ENCODE peak calls at places on chromosomes 3 and 15, in eight cellular contexts. L is prostate gland, G is neural progenitor cell, R is psoas muscle, F is neuronal stem cell, M is heart left ventricle, N is tibial artery, Z is adrenal gland. A is an unnamed sample. For H3K36me3 and H3K4me1, the result is how much of the 10 kb centered on the place peaks cover.

GRCh38 chr3:165446555-165446954 is 250.4 kb upstream of the SLITRK3 start:
- DNase-seq in N (no peak), Z (no peak), G (no peak), R (no peak), F (no peak), L (no peak), M (no peak), A (no peak)

GRCh38 chr3:196207833-196208607 is 3.2 kb downstream of the ZDHHC19 start:
- DNase-seq in M (peak), F (peak), Z (peak), G (peak), L (no peak), R (peak), N (no peak), A (no peak)

GRCh38 chr15:101615414-101615985 is 36.7 kb downstream of the TM2D3 start:
- DNase-seq in Z (peak), M (no peak), L (no peak), F (no peak), G (no peak), R (peak), N (no peak), A (peak)

GRCh38 chr3:122974764-122975162 is 52.8 kb downstream of the SEMA5B start:
- DNase-seq in N (no peak), M (no peak), R (no peak), Z (peak), G (no peak), L (no peak), F (no peak), A (no peak)

GRCh38 chr3:48898383-48899234 is at the start of gene SLC25A20:
- DNase-seq in R (peak), G (peak), M (peak), L (peak), N (peak), F (peak), Z (peak), A (peak)

GRCh38 chr3:31533169-31533870 is 595 bp downstream of the STT3B start:
- DNase-seq in G (peak), Z (peak), L (peak), M (peak), R (peak), F (peak), N (peak), A (no peak)

GRCh38 chr15:87858651-87859050 is 397.9 kb downstream of the NTRK3 start:
- DNase-seq in L (no peak), F (no peak), G (no peak), R (no peak), M (no peak), N (no peak), Z (no peak), A (no peak)

GRCh38 chr3:45607790-45608189 is 13.2 kb downstream of the LIMD1 start:
- DNase-seq in N (no peak), G (no peak), F (no peak), Z (no peak), M (no peak), L (no peak), R (no peak), A (no peak)

GRCh38 chr3:150255416-150255815 is 152.7 kb upstream of the TSC22D2 start:
- DNase-seq in M (peak), Z (peak), L (peak), F (no peak), N (peak), R (peak), G (no peak), A (peak)

GRCh38 chr3:22922317-22922716 is 280.8 kb upstream of the UBE2E2 start:
- DNase-seq in N (no peak), F (no peak), L (no peak), G (peak), M (no peak), R (no peak), Z (no peak), A (no peak)

GRCh38 chr15:92667291-92667904 is 11.8 kb upstream of the FAM174B start:
- DNase-seq in R (no peak), L (no peak), N (no peak), M (no peak), F (no peak), G (no peak), Z (no peak), A (no peak)

GRCh38 chr3:152909180-152909883 is 74.4 kb downstream of the P2RY1 start:
- DNase-seq in G (no peak), F (no peak), N (no peak), Z (peak), R (no peak), M (no peak), L (no peak), A (no peak)

GRCh38 chr3:55164876-55165275 is 237.0 kb upstream of the LRTM1 start:
- DNase-seq in R (no peak), F (no peak), N (no peak), M (no peak), Z (no peak), G (no peak), L (no peak), A (no peak)

GRCh38 chr3:59273976-59274375 is 224.2 kb upstream of the CFAP20DC start:
- DNase-seq in R (no peak), N (no peak), F (no peak), M (no peak), Z (no peak), G (no peak), L (no peak), A (no peak)

GRCh38 chr3:115876860-115877646 is 253.7 kb downstream of the GAP43 start:
- DNase-seq in G (no peak), R (no peak), F (no peak), L (peak), Z (no peak), M (no peak), N (no peak), A (no peak)

GRCh38 chr15:69561071-69561784 is 108.6 kb downstream of the RPLP1 start:
- DNase-seq in G (no peak), R (no peak), N (no peak), L (peak), M (no peak), Z (no peak), F (no peak), A (no peak)

GRCh38 chr3:37456270-37456708 is 281.9 kb upstream of the LRRFIP2 start:
- DNase-seq in G (no peak), M (peak), N (peak), Z (peak), R (peak), L (peak), F (no peak), A (peak)

GRCh38 chr3:22039156-22039555 is 288.1 kb upstream of the ZNF385D start:
- DNase-seq in G (no peak), F (no peak), Z (no peak), N (no peak), L (no peak), R (no peak), M (no peak), A (no peak)

GRCh38 chr3:45537960-45538640 is 56.5 kb upstream of the LIMD1 start:
- DNase-seq in G (no peak), F (no peak), R (no peak), N (peak), M (no peak), Z (peak), L (peak), A (no peak)

GRCh38 chr3:35640736-35641135 is 1.4 kb downstream of the ARPP21 start:
- DNase-seq in L (no peak), Z (no peak), G (no peak), R (no peak), N (no peak), F (no peak), M (no peak), A (no peak)

GRCh38 chr3:62319570-62320243 is 53.6 kb downstream of the FEZF2 start:
- DNase-seq in R (no peak), L (peak), F (no peak), G (no peak), Z (no peak), M (no peak), N (no peak), A (no peak)

GRCh38 chr3:52228751-52229291 is 3.4 kb upstream of the TLR9 start:
- DNase-seq in F (no peak), G (no peak), Z (no peak), M (no peak), L (no peak), N (no peak), R (peak), A (no peak)
- H3K36me3 ChIP-seq in F (under half), G (under half), Z (under half), M (under half), L (under half), N (half or more), R (half or more), A (under half)

GRCh38 chr3:119884161-119884557 is 102.3 kb downstream of the NR1I2 start:
- DNase-seq in G (no peak), R (no peak), Z (no peak), N (no peak), L (no peak), M (no peak), F (no peak), A (no peak)

GRCh38 chr3:119883461-119884160 is 101.7 kb downstream of the NR1I2 start:
- DNase-seq in F (no peak), N (no peak), L (no peak), R (no peak), G (no peak), M (no peak), Z (no peak), A (no peak)

GRCh38 chr3:119885746-119886530 is 104.0 kb downstream of the NR1I2 start:
- DNase-seq in L (no peak), N (no peak), G (no peak), Z (no peak), F (no peak), M (no peak), R (no peak), A (no peak)

DNA sequence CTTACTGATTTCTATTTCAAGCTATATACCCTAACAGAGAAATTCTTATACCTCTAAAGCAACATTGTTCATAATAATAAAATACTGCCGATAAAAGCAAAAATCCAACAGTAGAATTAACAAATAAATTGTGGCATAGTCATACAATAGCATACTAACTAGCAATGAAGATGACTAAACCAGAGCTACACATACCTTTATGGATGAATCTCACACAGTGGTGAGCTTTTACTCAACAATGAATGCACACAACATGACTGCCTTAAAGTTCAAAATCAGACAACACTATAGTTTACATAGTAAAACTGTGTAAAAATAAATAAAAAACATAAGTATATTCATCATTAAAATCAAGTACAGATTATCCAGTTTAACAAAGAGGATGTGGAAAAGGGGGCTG is 99.1 kb downstream of the NR1I2 start:
- DNase-seq in N (no peak), R (no peak), F (no peak), L (no peak), M (no peak), Z (no peak), G (no peak), A (no peak)
- H3K4me1 ChIP-seq in N (under half), R (under half), F (under half), L (under half), M (under half), Z (under half), G (under half), A (under half)

DNA sequence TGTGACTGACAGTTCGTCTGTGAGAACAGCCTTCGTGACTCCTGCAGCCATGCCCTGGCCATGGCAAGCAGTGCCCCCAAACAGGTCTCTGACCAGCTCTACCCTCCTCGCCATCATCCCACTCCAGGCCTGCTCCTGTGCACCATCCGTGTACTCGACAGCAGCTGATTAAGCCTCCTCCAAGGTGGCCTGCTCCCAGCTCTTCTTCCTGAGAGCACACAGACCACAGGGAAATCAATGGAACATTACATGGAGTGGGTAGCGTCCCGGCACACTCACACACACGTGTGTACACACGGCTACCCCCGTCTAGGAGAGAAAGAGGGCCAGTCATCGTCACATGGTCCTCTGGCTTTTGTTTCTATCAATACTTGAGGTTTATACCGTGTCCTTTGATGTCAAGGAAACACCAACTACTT is 21.1 kb downstream of the ANXA2 start:
- DNase-seq in N (no peak), Z (no peak), G (no peak), R (no peak), L (no peak), M (no peak), F (no peak), A (no peak)
- H3K36me3 ChIP-seq in N (under half), Z (under half), G (under half), R (half or more), L (under half), M (under half), F (under half), A (under half)

DNA sequence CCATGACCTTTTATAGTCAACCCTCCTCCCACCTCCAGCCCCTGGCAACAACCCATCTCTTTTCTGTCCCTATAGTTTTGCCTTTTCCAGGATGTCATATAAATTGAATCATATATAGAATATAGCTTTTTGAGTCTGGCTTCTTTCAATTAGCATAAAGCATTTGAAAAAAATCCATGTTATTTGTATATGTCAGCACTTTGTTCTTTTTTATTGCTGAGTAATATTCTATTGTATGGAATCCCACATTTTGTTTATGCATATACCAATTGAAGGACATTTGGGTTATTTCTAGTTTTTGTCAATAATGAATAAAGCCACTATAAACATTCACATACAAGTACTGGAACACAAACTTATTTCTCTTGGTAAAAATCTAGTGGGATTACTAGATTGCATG is 58.0 kb upstream of the SSR3 start:
- DNase-seq in R (no peak), M (no peak), Z (no peak), N (no peak), G (no peak), F (no peak), L (no peak), A (no peak)
- H3K4me1 ChIP-seq in R (under half), M (under half), Z (under half), N (under half), G (under half), F (under half), L (under half), A (under half)

DNA sequence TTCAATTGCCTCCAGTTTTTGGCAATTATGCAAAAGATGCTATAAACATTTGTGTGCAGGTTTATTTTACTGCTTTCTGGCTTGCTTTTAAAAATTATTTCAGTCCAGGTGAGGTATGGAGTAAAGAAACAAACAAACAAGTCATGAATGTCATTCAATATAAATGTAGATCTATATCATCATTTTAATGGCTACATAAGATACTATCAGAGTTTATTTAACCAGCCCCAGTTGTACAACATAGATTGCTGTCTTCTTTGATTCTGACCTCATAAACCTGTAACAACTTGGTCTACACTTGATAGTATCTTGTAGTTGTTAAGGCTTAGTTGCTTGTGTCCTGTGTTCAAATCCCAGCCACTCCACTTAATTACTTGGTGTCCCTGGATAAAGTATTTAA is 46.0 kb upstream of the RNU6-1 start:
- DNase-seq in R (no peak), N (no peak), Z (no peak), L (no peak), G (no peak), F (no peak), M (no peak), A (no peak)
- H3K36me3 ChIP-seq in R (under half), N (under half), Z (under half), L (under half), G (under half), F (under half), M (under half), A (under half)

GRCh38 chr15:75661041-75661778 is 13.5 kb downstream of the SNX33 start:
- DNase-seq in G (peak), M (peak), R (peak), Z (peak), L (peak), F (no peak), N (peak), A (peak)
- H3K4me1 ChIP-seq in G (under half), M (under half), R (under half), Z (under half), L (under half), F (under half), N (under half), A (under half)

DNA sequence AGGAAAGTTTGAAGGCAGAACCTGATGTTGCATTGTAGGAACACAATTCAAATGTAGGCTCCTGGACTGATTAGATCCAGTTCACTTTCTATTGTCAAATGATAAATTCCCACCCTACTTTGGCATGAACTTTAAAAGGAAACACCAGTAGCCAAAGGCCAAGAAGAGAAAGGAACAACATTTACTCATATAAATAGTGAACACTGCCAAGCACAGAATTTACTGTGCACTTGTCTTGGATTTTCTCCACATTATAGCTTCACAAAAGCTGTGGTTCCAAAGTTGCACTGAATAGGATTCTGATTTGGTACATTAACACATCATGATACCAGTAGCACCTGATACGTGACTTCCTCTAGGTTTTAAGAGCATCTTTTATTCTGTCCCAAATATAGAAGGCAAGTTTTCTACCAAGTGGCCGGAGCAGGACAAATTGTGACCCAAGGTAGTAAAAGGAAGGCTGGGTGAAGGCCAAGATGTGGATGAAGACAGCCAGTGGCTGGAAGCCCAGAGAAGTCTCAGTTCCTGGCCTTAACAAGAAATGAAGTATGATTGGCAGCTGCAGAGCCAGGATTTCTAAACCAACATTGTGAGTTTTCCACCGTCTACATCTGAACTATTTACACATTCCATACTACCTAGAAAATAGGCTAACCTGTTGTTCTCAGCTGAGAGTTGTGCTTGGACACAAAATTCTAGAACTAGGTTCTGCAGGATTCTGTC is 206.8 kb downstream of the THRB start:
- DNase-seq in L (peak), Z (no peak), F (no peak), N (peak), M (no peak), G (no peak), R (peak), A (no peak)
- H3K36me3 ChIP-seq in L (under half), Z (under half), F (under half), N (under half), M (under half), G (under half), R (under half), A (under half)

DNA sequence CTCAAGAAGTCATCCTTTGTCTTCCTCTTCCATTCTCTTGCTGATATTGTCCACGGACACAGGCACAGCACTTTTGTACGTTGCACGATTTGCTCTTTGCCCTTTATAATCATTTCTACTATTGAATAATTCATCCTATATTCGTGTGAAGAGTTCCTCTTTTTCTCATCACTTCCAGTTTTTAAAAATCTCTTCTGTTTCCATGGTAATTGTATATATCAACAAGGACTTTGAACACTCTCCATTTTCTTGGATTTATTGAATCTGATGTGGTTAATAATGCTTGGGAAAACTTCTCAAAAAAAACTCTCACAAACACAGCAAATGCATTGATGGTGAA is 40.9 kb upstream of the CD47 start:
- DNase-seq in M (no peak), R (no peak), Z (no peak), G (no peak), L (no peak), N (no peak), F (no peak), A (no peak)
- H3K4me1 ChIP-seq in M (under half), R (under half), Z (under half), G (under half), L (under half), N (under half), F (under half), A (under half)

GRCh38 chr3:155147588-155147987 is 67.5 kb downstream of the MME start:
- DNase-seq in F (no peak), Z (no peak), M (no peak), L (no peak), G (no peak), R (no peak), N (no peak), A (no peak)
- H3K36me3 ChIP-seq in F (under half), Z (under half), M (under half), L (under half), G (under half), R (under half), N (under half), A (under half)